ENCODE peak calls at places on chromosome 15, in ten cellular contexts. S, I, Y, M, G, F, H, K, P and J are unnamed samples.

GRCh38 chr15:69780374-69780773 is 317.3 kb downstream of the TLE3 start:
- DNase-seq in H (no peak), G (no peak), S (no peak), Y (no peak), M (no peak), P (no peak), F (no peak), I (no peak), K (no peak), J (no peak)

GRCh38 chr15:91289324-91289723 is 189.3 kb downstream of the SV2B start:
- DNase-seq in I (no peak), G (no peak), F (no peak), H (no peak), K (no peak), M (no peak), Y (no peak), S (no peak), P (no peak), J (no peak)

GRCh38 chr15:42772126-42772525 is 35.2 kb upstream of the CDAN1 start:
- DNase-seq in M (no peak), I (no peak), F (no peak), S (no peak), K (no peak), G (peak), H (peak), P (no peak), Y (no peak), J (no peak)

GRCh38 chr15:98442379-98442833 is 205.9 kb upstream of the IGF1R start:
- DNase-seq in Y (peak), M (peak), P (peak), S (no peak), G (no peak), H (peak), I (no peak), F (peak), K (no peak), J (no peak)

GRCh38 chr15:90306560-90306959 is 41.1 kb downstream of the NGRN start:
- DNase-seq in H (no peak), K (no peak), P (no peak), G (no peak), Y (no peak), I (no peak), S (no peak), F (no peak), M (no peak), J (peak)

GRCh38 chr15:25057574-25057973 is 102.8 kb downstream of the SNRPN start:
- DNase-seq in M (no peak), K (no peak), S (peak), H (peak), I (no peak), P (peak), F (no peak), Y (no peak), G (peak), J (no peak)

GRCh38 chr15:79007066-79007465 is 62.2 kb upstream of the CTSH start:
- DNase-seq in S (peak), M (no peak), K (no peak), I (no peak), G (no peak), F (no peak), H (no peak), P (peak), Y (no peak), J (no peak)

GRCh38 chr15:32861741-32862140 is 143.9 kb downstream of the GREM1 start:
- DNase-seq in H (peak), S (peak), I (no peak), M (no peak), P (no peak), K (no peak), G (peak), F (peak), Y (peak), J (no peak)

GRCh38 chr15:63250312-63250965 is 27.0 kb upstream of the APH1B start:
- DNase-seq in I (no peak), P (no peak), H (no peak), M (peak), K (no peak), G (no peak), F (no peak), S (no peak), Y (no peak), J (no peak)

GRCh38 chr15:66885281-66885915 is 180.0 kb upstream of the SMAD3 start:
- DNase-seq in M (no peak), Y (no peak), S (no peak), K (no peak), I (no peak), H (no peak), F (no peak), G (peak), P (no peak), J (peak)

GRCh38 chr15:74159773-74160172 is 13.7 kb upstream of the ISLR start:
- DNase-seq in H (no peak), M (no peak), K (no peak), I (no peak), F (no peak), G (no peak), P (no peak), S (no peak), Y (no peak), J (no peak)

GRCh38 chr15:74180689-74181602 is 7.4 kb downstream of the ISLR start:
- DNase-seq in F (no peak), Y (no peak), M (no peak), P (no peak), G (no peak), H (peak), K (peak), I (peak), S (peak), J (no peak)

GRCh38 chr15:48896775-48897143 is 18.8 kb downstream of the EID1 start:
- DNase-seq in K (no peak), M (no peak), P (no peak), H (no peak), F (no peak), S (no peak), G (no peak), Y (no peak), I (no peak), J (no peak)

GRCh38 chr15:80804970-80805495 is 25.9 kb downstream of the CEMIP start:
- DNase-seq in K (no peak), S (no peak), H (no peak), P (no peak), F (no peak), I (no peak), Y (no peak), M (no peak), G (no peak), J (no peak)

GRCh38 chr15:57640935-57641682 is 49.4 kb downstream of the MYZAP start:
- DNase-seq in M (no peak), Y (no peak), I (no peak), P (no peak), F (no peak), G (no peak), K (no peak), H (no peak), S (no peak), J (no peak)

GRCh38 chr15:52976050-52976449 is 185.9 kb upstream of the ONECUT1 start:
- DNase-seq in F (no peak), I (no peak), H (no peak), S (no peak), G (no peak), Y (no peak), K (no peak), P (no peak), M (no peak), J (no peak)

GRCh38 chr15:91214675-91215590 is 114.9 kb downstream of the SV2B start:
- DNase-seq in I (no peak), H (no peak), F (no peak), S (no peak), K (no peak), P (no peak), G (no peak), Y (no peak), M (no peak), J (no peak)

GRCh38 chr15:26083457-26084350 is 220.6 kb upstream of the ATP10A start:
- DNase-seq in K (no peak), Y (no peak), P (no peak), H (no peak), G (no peak), F (no peak), I (no peak), S (no peak), M (no peak), J (no peak)

GRCh38 chr15:22845289-22845900 is 6.9 kb downstream of the NIPA2 start:
- DNase-seq in Y (no peak), K (no peak), S (no peak), I (no peak), G (no peak), M (no peak), P (no peak), H (no peak), F (no peak), J (no peak)

GRCh38 chr15:99454941-99455795 is 110.6 kb upstream of the MEF2A start:
- DNase-seq in Y (peak), K (peak), H (peak), M (peak), F (peak), G (peak), S (no peak), P (peak), I (peak), J (peak)

GRCh38 chr15:40080104-40080503 is 28.6 kb downstream of the BMF start:
- DNase-seq in K (no peak), H (no peak), G (no peak), F (no peak), M (no peak), Y (no peak), S (no peak), I (no peak), P (no peak), J (no peak)

GRCh38 chr15:32107477-32108080 is 77.3 kb downstream of the CHRNA7 start:
- DNase-seq in G (no peak), H (no peak), I (no peak), F (no peak), M (no peak), S (no peak), Y (no peak), K (no peak), P (no peak), J (no peak)

GRCh38 chr15:66094331-66094730 is 159.2 kb downstream of the MEGF11 start:
- DNase-seq in P (no peak), S (peak), K (no peak), G (peak), H (no peak), M (no peak), Y (peak), F (no peak), I (no peak), J (no peak)

GRCh38 chr15:33320017-33320416 is 9.2 kb downstream of the RYR3 start:
- DNase-seq in F (no peak), I (no peak), M (no peak), K (no peak), S (no peak), Y (no peak), G (no peak), H (no peak), P (no peak), J (no peak)

GRCh38 chr15:30859091-30859874 is 44.4 kb upstream of the FAN1 start:
- DNase-seq in S (no peak), G (no peak), P (no peak), I (no peak), M (peak), Y (no peak), H (no peak), F (no peak), K (no peak), J (no peak)

GRCh38 chr15:50107591-50108408 is 11.2 kb downstream of the ATP8B4 start:
- DNase-seq in H (no peak), K (no peak), P (peak), G (no peak), I (peak), S (peak), M (no peak), Y (no peak), F (no peak), J (no peak)

GRCh38 chr15:25691544-25692430 is 171.3 kb downstream of the ATP10A start:
- DNase-seq in H (peak), F (no peak), K (no peak), P (no peak), S (peak), I (no peak), Y (no peak), M (no peak), G (peak), J (no peak)

GRCh38 chr15:33756950-33757349 is 211.3 kb upstream of the CHRM5 start:
- DNase-seq in H (no peak), M (no peak), P (no peak), S (no peak), G (no peak), Y (no peak), F (no peak), K (no peak), I (no peak), J (no peak)

GRCh38 chr15:44971036-44971435 is 14.5 kb downstream of the TERB2 start:
- DNase-seq in P (no peak), M (no peak), I (no peak), H (no peak), F (no peak), Y (no peak), G (no peak), K (no peak), S (no peak), J (no peak)

GRCh38 chr15:31344824-31345605 is 18.4 kb downstream of the KLF13 start:
- DNase-seq in G (no peak), S (peak), M (no peak), I (peak), H (no peak), K (no peak), Y (peak), F (no peak), P (no peak), J (no peak)

GRCh38 chr15:98070132-98070531 is 109.6 kb downstream of the ARRDC4 start:
- DNase-seq in K (no peak), P (no peak), Y (no peak), G (no peak), H (no peak), M (no peak), I (no peak), S (no peak), F (no peak), J (no peak)

GRCh38 chr15:100263721-100264455 is 77.9 kb downstream of the ADAMTS17 start:
- DNase-seq in Y (no peak), P (peak), S (no peak), I (no peak), H (no peak), F (no peak), M (no peak), G (no peak), K (no peak), J (peak)

GRCh38 chr15:39846108-39846507 is 63.5 kb upstream of the FSIP1 start:
- DNase-seq in P (no peak), M (no peak), I (no peak), F (no peak), Y (no peak), H (no peak), G (no peak), K (no peak), S (no peak), J (no peak)

DNA sequence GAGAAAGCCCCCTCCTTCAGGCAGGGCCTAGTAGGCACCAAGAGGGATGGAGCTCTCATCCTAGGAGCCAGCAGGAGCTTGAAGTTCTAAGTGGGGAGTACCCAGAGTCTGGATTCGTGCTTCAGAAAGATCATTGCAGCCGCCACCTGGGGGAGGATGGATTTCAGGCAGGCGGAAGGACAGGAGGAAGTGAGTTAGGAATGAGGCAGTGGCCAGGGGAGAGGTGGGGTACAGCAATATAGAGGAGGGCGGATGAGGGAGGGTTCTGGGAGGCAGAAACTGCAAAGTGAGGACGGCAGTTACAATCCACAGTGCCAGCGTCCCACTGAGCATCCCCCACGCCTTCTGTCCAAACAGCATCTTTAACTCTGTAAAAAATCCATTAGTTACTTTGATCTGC is 65.2 kb upstream of the LINGO1 start:
- DNase-seq in P (no peak), S (no peak), K (no peak), Y (no peak), I (no peak), F (no peak), H (no peak), G (no peak), M (no peak), J (no peak)
- TF ChIP-seq CTCF in P (no peak), S (no peak), K (no peak), Y (no peak), I (no peak), F (no peak), H (no peak), G (no peak), M (no peak), J (no peak)

GRCh38 chr15:38127306-38127731 is 125.3 kb upstream of the SPRED1 start:
- DNase-seq in P (no peak), H (no peak), M (no peak), F (no peak), S (no peak), G (no peak), I (no peak), K (no peak), Y (no peak), J (no peak)

GRCh38 chr15:38129531-38130199 is 123.0 kb upstream of the SPRED1 start:
- DNase-seq in S (no peak), K (peak), G (peak), H (peak), Y (peak), I (peak), F (peak), M (peak), P (peak), J (peak)

GRCh38 chr15:38130739-38131498 is 121.7 kb upstream of the SPRED1 start:
- DNase-seq in I (peak), G (peak), M (peak), S (no peak), F (peak), P (peak), H (peak), Y (peak), K (peak), J (peak)

GRCh38 chr15:38130200-38130567 is 122.5 kb upstream of the SPRED1 start:
- DNase-seq in G (no peak), K (no peak), Y (no peak), F (no peak), S (no peak), M (peak), P (no peak), I (peak), H (no peak), J (no peak)

GRCh38 chr15:38128389-38128788 is 124.2 kb upstream of the SPRED1 start:
- DNase-seq in P (no peak), M (no peak), F (no peak), Y (peak), S (no peak), K (no peak), G (no peak), H (no peak), I (no peak), J (no peak)
- H3K4me3 ChIP-seq in P (no peak), M (no peak), F (no peak), Y (no peak), S (no peak), K (no peak), G (no peak), H (no peak), I (no peak), J (no peak)

GRCh38 chr15:61824291-61824690 is 236.0 kb downstream of the VPS13C start:
- DNase-seq in P (no peak), S (no peak), H (no peak), G (no peak), M (no peak), K (no peak), I (no peak), Y (no peak), F (no peak), J (no peak)
- H3K27ac ChIP-seq in P (no peak), S (no peak), H (no peak), G (no peak), M (no peak), K (no peak), I (no peak), Y (no peak), F (no peak), J (no peak)

GRCh38 chr15:41561777-41562145 is 2.7 kb downstream of the TYRO3 start:
- DNase-seq in M (peak), H (peak), P (no peak), G (no peak), Y (peak), I (peak), F (peak), S (no peak), K (no peak), J (peak)
- TF ChIP-seq CTCF in M (peak), H (no peak), P (no peak), G (no peak), Y (peak), I (no peak), F (no peak), S (no peak), K (no peak), J (no peak)

DNA sequence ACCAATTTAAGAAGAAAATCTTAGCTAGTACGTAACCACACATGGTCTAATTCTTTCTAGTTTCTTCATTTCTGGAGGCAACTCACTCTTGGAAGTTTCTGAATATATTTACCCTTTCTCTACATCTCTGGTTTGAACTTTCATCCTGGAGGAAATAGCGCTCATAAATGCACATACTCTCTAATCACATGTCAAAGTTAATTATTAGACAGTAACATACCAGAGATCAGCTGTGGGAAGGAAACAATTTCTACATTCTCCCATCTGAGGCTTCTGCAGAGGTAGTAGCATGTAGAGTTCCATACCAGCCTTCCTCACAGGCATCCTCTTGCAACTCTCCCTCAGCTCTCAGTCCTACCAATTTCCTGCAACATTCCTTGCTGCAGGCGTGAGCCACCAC is 132.5 kb downstream of the RBPMS2 start:
- DNase-seq in Y (no peak), G (no peak), I (no peak), F (no peak), H (no peak), K (no peak), S (no peak), M (no peak), P (no peak), J (no peak)
- H3K4me3 ChIP-seq in Y (no peak), G (no peak), I (no peak), F (no peak), H (no peak), K (no peak), S (no peak), M (no peak), P (no peak), J (no peak)

GRCh38 chr15:29222129-29222853 is 47.3 kb downstream of the NSMCE3 start:
- DNase-seq in Y (no peak), P (no peak), I (no peak), G (no peak), F (no peak), K (no peak), H (no peak), S (no peak), M (no peak), J (no peak)
- H3K27ac ChIP-seq in Y (no peak), P (no peak), I (no peak), G (no peak), F (no peak), K (no peak), H (no peak), S (no peak), M (no peak), J (no peak)